ENCODE peak calls at places on chromosomes 3 and 15, in four cellular contexts. T, O, C and L are unnamed samples.

GRCh38 chr3:8095724-8096123 is 405.9 kb upstream of the LMCD1 start:
- DNase-seq in T (no peak), C (no peak), O (no peak), L (no peak)

GRCh38 chr15:81265256-81265943 is 58.5 kb downstream of the STARD5 start:
- DNase-seq in C (no peak), O (peak; percentile 80), T (no peak), L (no peak)

GRCh38 chr3:17817545-17817944 is 75.1 kb upstream of the TBC1D5 start:
- DNase-seq in O (no peak), T (no peak), C (no peak), L (no peak)

GRCh38 chr3:31634485-31634884 is 101.8 kb downstream of the STT3B start:
- DNase-seq in C (no peak), O (no peak), T (no peak), L (no peak)

GRCh38 chr15:40103124-40103858 is 5.4 kb downstream of the BMF start:
- DNase-seq in C (peak; percentile 97), O (no peak), T (no peak), L (peak; percentile 95)

GRCh38 chr3:154745925-154746324 is 315.9 kb upstream of the GPR149 start:
- DNase-seq in T (no peak), C (no peak), O (no peak), L (no peak)

GRCh38 chr3:159432721-159433300 is 555.8 kb upstream of the IL12A start:
- DNase-seq in C (no peak), T (no peak), O (no peak), L (no peak)

GRCh38 chr3:14460342-14461005 is 58.1 kb downstream of the SLC6A6 start:
- DNase-seq in O (no peak), T (no peak), C (peak; percentile 94), L (no peak)

GRCh38 chr15:80183886-80184285 is 31.1 kb downstream of the FAH start:
- DNase-seq in C (no peak), O (no peak), T (no peak), L (no peak)

GRCh38 chr3:90221900-90222299 is 1114.5 kb downstream of the EPHA3 start:
- DNase-seq in T (no peak), O (no peak), C (no peak), L (no peak)

GRCh38 chr15:81029416-81030367 is 29.0 kb downstream of the TLNRD1 start:
- DNase-seq in C (no peak), O (no peak), T (no peak), L (no peak)

GRCh38 chr3:65963787-65964707 is 74.7 kb downstream of the MAGI1 start:
- DNase-seq in O (no peak), C (no peak), T (no peak), L (no peak)

GRCh38 chr3:134394380-134394779 is 20.1 kb upstream of the AMOTL2 start:
- DNase-seq in C (no peak), T (no peak), O (no peak), L (no peak)

GRCh38 chr3:5466059-5466458 is 278.6 kb downstream of the EDEM1 start:
- DNase-seq in T (no peak), C (no peak), O (no peak), L (no peak)

GRCh38 chr3:194404365-194405140 is 5.5 kb upstream of the GP5 start:
- DNase-seq in C (no peak), O (peak; percentile 59), T (no peak), L (no peak)

GRCh38 chr3:30162579-30162978 is 443.8 kb upstream of the TGFBR2 start:
- DNase-seq in T (no peak), O (no peak), C (no peak), L (no peak)

GRCh38 chr3:55434789-55435188 is 52.3 kb downstream of the WNT5A start:
- DNase-seq in C (no peak), T (no peak), O (peak; percentile 60), L (no peak)

GRCh38 chr15:54197995-54198394 is 219.8 kb downstream of the UNC13C start:
- DNase-seq in O (no peak), C (no peak), T (no peak), L (no peak)

GRCh38 chr3:98070840-98071239 is 16.1 kb upstream of the OR5AC2 start:
- DNase-seq in C (no peak), O (no peak), T (no peak), L (no peak)

GRCh38 chr3:115693868-115694267 is 70.6 kb downstream of the GAP43 start:
- DNase-seq in O (no peak), T (no peak), C (no peak), L (no peak)

GRCh38 chr15:46502668-46503067 is 867.8 kb downstream of the SQOR start:
- DNase-seq in T (no peak), O (peak; percentile 77), C (no peak), L (no peak)

GRCh38 chr3:71478568-71478967 is 105.0 kb downstream of the FOXP1 start:
- DNase-seq in T (peak; percentile 40), O (no peak), C (no peak), L (no peak)

GRCh38 chr3:14439501-14440167 is 37.2 kb downstream of the SLC6A6 start:
- DNase-seq in C (peak; percentile 91), T (no peak), O (no peak), L (peak; percentile 73)

GRCh38 chr3:133292251-133292650 is 107.6 kb upstream of the BFSP2 start:
- DNase-seq in O (no peak), T (no peak), C (no peak), L (no peak)

GRCh38 chr15:85401108-85401765 is 20.8 kb downstream of the AKAP13 start:
- DNase-seq in T (no peak), O (no peak), C (no peak), L (no peak)

GRCh38 chr15:63192604-63193206 is 3.3 kb downstream of the RAB8B start:
- DNase-seq in T (no peak), O (no peak), C (no peak), L (no peak)

GRCh38 chr3:141895731-141896130 is 19.3 kb downstream of the ATP1B3 start:
- DNase-seq in T (no peak), O (no peak), C (no peak), L (no peak)

GRCh38 chr3:185631508-185632206 is 45.6 kb downstream of the SENP2 start:
- DNase-seq in T (no peak), C (no peak), O (no peak), L (no peak)

GRCh38 chr15:95973566-95974256 is 356.8 kb upstream of the NR2F2 start:
- DNase-seq in O (no peak), C (no peak), T (no peak), L (no peak)

GRCh38 chr15:62906627-62907026 is 135.9 kb upstream of the TPM1 start:
- DNase-seq in C (no peak), T (no peak), O (no peak), L (no peak)

GRCh38 chr3:23202921-23203650 is at the start of gene UBE2E2:
- DNase-seq in C (peak; percentile 91), T (peak; percentile 36), O (peak; percentile 79), L (peak; percentile 81)

GRCh38 chr3:62237296-62237948 is 135.9 kb downstream of the FEZF2 start:
- DNase-seq in C (no peak), T (no peak), O (peak; percentile 59), L (no peak)

GRCh38 chr15:59456114-59456513 is 18.1 kb downstream of the FAM81A start:
- DNase-seq in T (no peak), C (peak; percentile 84), O (no peak), L (no peak)

GRCh38 chr15:98671060-98672008 is 23.0 kb downstream of the IGF1R start:
- DNase-seq in C (no peak), T (no peak), O (no peak), L (no peak)

GRCh38 chr15:58269455-58270414 is 131.6 kb downstream of the AQP9 start:
- DNase-seq in O (peak; percentile 72), C (no peak), T (peak; percentile 11), L (no peak)

GRCh38 chr3:102182162-102182561 is 252.7 kb upstream of the ZPLD1 start:
- DNase-seq in O (no peak), T (no peak), C (no peak), L (no peak)

GRCh38 chr3:12730511-12731234 is 28.4 kb downstream of the TMEM40 start:
- DNase-seq in O (no peak), T (no peak), C (no peak), L (no peak)

GRCh38 chr3:41575754-41576153 is 376.4 kb downstream of the CTNNB1 start:
- DNase-seq in C (no peak), T (no peak), O (no peak), L (peak; percentile 84)

GRCh38 chr3:108132727-108133373 is 42.0 kb upstream of the CD47 start:
- DNase-seq in C (no peak), O (no peak), T (no peak), L (no peak)

GRCh38 chr15:97235285-97235985 is 725.1 kb upstream of the ARRDC4 start:
- DNase-seq in T (no peak), C (no peak), O (peak; percentile 58), L (no peak)
- TF ChIP-seq CTCF in T (peak; percentile 57), C (peak; percentile 81), O (peak; percentile 86), L (peak; percentile 93)

GRCh38 chr15:31304736-31305365 is 21.8 kb upstream of the KLF13 start:
- DNase-seq in O (no peak), T (no peak), C (no peak), L (no peak)
- H3K4me1 ChIP-seq in O (no peaks in the 10 kb centered on the region), T (peaks cover 42% of the 10 kb centered on the region), C (no peaks in the 10 kb centered on the region), L (peaks cover 35% of the 10 kb centered on the region)

DNA sequence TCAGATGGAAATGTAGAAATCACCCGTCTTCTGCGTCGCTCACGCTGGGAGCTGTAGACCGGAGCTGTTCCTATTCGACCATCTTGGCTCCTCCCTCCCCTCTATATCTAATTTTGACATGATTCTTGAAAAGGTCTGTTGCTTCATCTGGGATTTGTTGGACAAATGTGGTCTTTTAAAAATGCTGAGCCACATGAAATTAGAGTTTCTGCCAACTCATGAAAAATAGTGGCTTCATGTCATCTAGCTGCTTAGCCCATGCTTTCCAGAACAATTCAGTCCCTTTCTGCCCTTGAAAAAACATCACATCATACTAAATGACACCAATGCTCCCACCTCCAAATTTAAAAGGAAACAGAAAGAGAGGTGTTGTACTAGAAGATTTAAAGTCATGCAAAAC is 148.6 kb upstream of the EIF1B start:
- DNase-seq in C (no peak), T (no peak), O (no peak), L (no peak)
- H3K36me3 ChIP-seq in C (no peaks in the 10 kb centered on the region), T (no peaks in the 10 kb centered on the region), O (no peaks in the 10 kb centered on the region), L (no peaks in the 10 kb centered on the region)

GRCh38 chr3:100556656-100557310 is 52.6 kb upstream of the ADGRG7 start:
- DNase-seq in T (no peak), O (no peak), C (no peak), L (no peak)
- TF ChIP-seq CTCF in T (no peak), O (no peak), C (no peak), L (no peak)

GRCh38 chr3:177179281-177180067 is 17.8 kb downstream of the TBL1XR1 start:
- DNase-seq in O (no peak), T (no peak), C (no peak), L (no peak)

GRCh38 chr3:177180506-177180905 is 16.8 kb downstream of the TBL1XR1 start:
- DNase-seq in O (no peak), T (no peak), C (no peak), L (no peak)

GRCh38 chr3:177174607-177175006 is 22.7 kb downstream of the TBL1XR1 start:
- DNase-seq in T (no peak), C (no peak), O (no peak), L (no peak)

GRCh38 chr3:177181418-177181817 is 15.9 kb downstream of the TBL1XR1 start:
- DNase-seq in C (no peak), O (no peak), T (no peak), L (no peak)

GRCh38 chr3:177177670-177178295 is 19.5 kb downstream of the TBL1XR1 start:
- DNase-seq in O (no peak), C (no peak), T (no peak), L (no peak)
- H3K4me1 ChIP-seq in O (no peaks in the 10 kb centered on the region), C (no peaks in the 10 kb centered on the region), T (peaks cover 29% of the 10 kb centered on the region), L (no peaks in the 10 kb centered on the region)